ENCODE peak calls at places on chromosome 1, in nine cellular contexts. O is MM.1S; E is Calu3; X is fibroblast of lung; I is fibroblast of pulmonary artery; B is activated CD8-positive, alpha-beta T cell treated with anti-CD3 and anti-CD28 coated beads for 36 hours; G is astrocyte of the spinal cord; L is progenitor cell of endocrine pancreas; N is sigmoid colon. C is an unnamed sample.

GRCh38 chr1:19435851-19436465 is 49.4 kb downstream of the CAPZB start:
- DNase-seq in O (no peak), E (no peak), X (no peak), I (peak), B (peak), G (peak), L (no peak), N (peak), C (no peak)

GRCh38 chr1:58841455-58841854 is 57.6 kb upstream of the JUN start:
- DNase-seq in O (no peak), E (no peak), X (no peak), I (no peak), B (peak), G (no peak), L (no peak), N (no peak), C (no peak)

GRCh38 chr1:47534417-47534816 is 96.6 kb downstream of the FOXD2 start:
- DNase-seq in O (no peak), E (no peak), X (no peak), I (no peak), B (no peak), G (no peak), L (no peak), N (no peak), C (no peak)

GRCh38 chr1:42933060-42933586 is 25.5 kb downstream of the SLC2A1 start:
- DNase-seq in O (no peak), E (no peak), X (no peak), I (no peak), B (no peak), G (no peak), L (no peak), N (no peak), C (no peak)

GRCh38 chr1:7042322-7043231 is 257.3 kb downstream of the CAMTA1 start:
- DNase-seq in O (peak), E (no peak), X (peak), I (peak), B (no peak), G (peak), L (no peak), N (no peak), C (no peak)

GRCh38 chr1:236516929-236517704 is 6.7 kb upstream of the LGALS8 start:
- DNase-seq in O (no peak), E (no peak), X (peak), I (peak), B (no peak), G (peak), L (no peak), N (no peak), C (no peak)

GRCh38 chr1:180248731-180249681 is 18.9 kb downstream of the LHX4 start:
- DNase-seq in O (no peak), E (peak), X (no peak), I (no peak), B (peak), G (no peak), L (no peak), N (peak), C (no peak)

GRCh38 chr1:235911876-235912275 is 45.2 kb upstream of the LYST start:
- DNase-seq in O (no peak), E (no peak), X (no peak), I (no peak), B (no peak), G (no peak), L (no peak), N (no peak), C (no peak)

GRCh38 chr1:189500777-189501176 is 976.9 kb downstream of the BRINP3 start:
- DNase-seq in O (no peak), E (no peak), X (peak), I (no peak), B (no peak), G (peak), L (no peak), N (no peak), C (no peak)

GRCh38 chr1:67831850-67832513 is 1.3 kb downstream of the GNG12 start:
- DNase-seq in O (no peak), E (peak), X (peak), I (peak), B (peak), G (peak), L (no peak), N (peak), C (no peak)

GRCh38 chr1:68196676-68197075 is 35.6 kb downstream of the WLS start:
- DNase-seq in O (no peak), E (no peak), X (peak), I (no peak), B (no peak), G (no peak), L (no peak), N (no peak), C (no peak)

GRCh38 chr1:36223373-36223995 is 759 bp upstream of the THRAP3 start:
- DNase-seq in O (peak), E (no peak), X (peak), I (peak), B (peak), G (peak), L (no peak), N (no peak), C (no peak)

GRCh38 chr1:6521502-6521901 is 30.0 kb upstream of the PLEKHG5 start:
- DNase-seq in O (no peak), E (no peak), X (no peak), I (no peak), B (no peak), G (peak), L (no peak), N (no peak), C (no peak)

GRCh38 chr1:182624582-182624981 is 20.4 kb upstream of the RGS16 start:
- DNase-seq in O (no peak), E (no peak), X (no peak), I (no peak), B (peak), G (no peak), L (no peak), N (no peak), C (no peak)

GRCh38 chr1:212669102-212669501 is 30.5 kb downstream of the BATF3 start:
- DNase-seq in O (peak), E (no peak), X (peak), I (peak), B (peak), G (no peak), L (no peak), N (no peak), C (peak)

GRCh38 chr1:157403203-157403602 is 149.1 kb downstream of the FCRL5 start:
- DNase-seq in O (peak), E (no peak), X (no peak), I (no peak), B (no peak), G (peak), L (no peak), N (no peak), C (no peak)

GRCh38 chr1:211393203-211393602 is 66.6 kb downstream of the TRAF5 start:
- DNase-seq in O (no peak), E (no peak), X (no peak), I (no peak), B (no peak), G (no peak), L (no peak), N (no peak), C (no peak)

GRCh38 chr1:108814343-108815125 is 42.4 kb downstream of the AKNAD1 start:
- DNase-seq in O (no peak), E (no peak), X (peak), I (peak), B (no peak), G (peak), L (no peak), N (no peak), C (no peak)

GRCh38 chr1:33609739-33610138 is 137.3 kb downstream of the ZSCAN20 start:
- DNase-seq in O (no peak), E (no peak), X (no peak), I (no peak), B (no peak), G (no peak), L (no peak), N (no peak), C (peak)

GRCh38 chr1:91889717-91890459 is 3.9 kb upstream of the TGFBR3 start:
- DNase-seq in O (no peak), E (peak), X (peak), I (peak), B (no peak), G (no peak), L (no peak), N (no peak), C (no peak)

GRCh38 chr1:21818661-21819060 is 6.6 kb downstream of the LDLRAD2 start:
- DNase-seq in O (peak), E (no peak), X (no peak), I (peak), B (peak), G (no peak), L (no peak), N (no peak), C (no peak)

GRCh38 chr1:200029035-200029623 is 1.6 kb downstream of the NR5A2 start:
- DNase-seq in O (peak), E (peak), X (peak), I (no peak), B (no peak), G (no peak), L (peak), N (no peak), C (no peak)

DNA sequence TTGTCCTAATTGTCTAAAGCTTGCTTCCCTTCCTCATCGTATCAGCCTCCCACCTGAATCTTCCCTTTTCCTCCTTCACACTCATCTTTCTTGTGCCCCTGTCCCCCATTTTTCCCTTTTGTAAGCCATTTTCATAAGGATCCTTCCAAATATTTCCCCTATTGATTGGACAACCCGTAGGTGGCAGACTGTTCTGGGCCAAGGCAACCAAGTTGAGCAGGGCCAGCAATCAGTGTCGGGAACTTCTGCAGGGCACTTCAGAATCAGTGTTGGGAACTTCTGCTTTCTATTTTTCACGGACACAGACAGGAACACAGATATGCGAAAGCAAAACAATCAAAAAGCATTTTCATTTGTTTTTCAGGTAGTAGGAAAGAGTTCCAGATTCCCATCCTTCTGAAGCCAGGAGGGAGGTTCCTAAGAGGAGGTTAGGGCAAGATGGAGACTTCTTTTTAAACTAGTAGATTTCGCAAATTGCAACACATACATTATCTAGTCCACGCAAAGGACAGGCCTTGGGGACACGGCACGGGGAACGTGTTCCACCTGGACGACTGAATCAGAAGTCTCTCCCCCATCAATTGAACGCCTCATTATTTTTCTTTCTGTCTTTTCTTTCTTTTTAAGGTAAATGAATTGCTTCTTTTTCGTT is 691 bp upstream of the MPZL1 start:
- DNase-seq in O (peak), E (peak), X (peak), I (peak), B (no peak), G (peak), L (no peak), N (no peak), C (no peak)
- TF ChIP-seq CTCF in O (peak), E (peak), X (peak), I (peak), B (no peak), G (peak), L (peak), N (no peak), C (peak)

GRCh38 chr1:181486098-181486420 is 2.7 kb downstream of the CACNA1E start:
- DNase-seq in O (no peak), E (no peak), X (no peak), I (no peak), B (no peak), G (no peak), L (no peak), N (no peak), C (no peak)
- TF ChIP-seq CTCF in O (peak), E (no peak), X (no peak), I (no peak), B (no peak), G (no peak), L (peak), N (no peak), C (no peak)

DNA sequence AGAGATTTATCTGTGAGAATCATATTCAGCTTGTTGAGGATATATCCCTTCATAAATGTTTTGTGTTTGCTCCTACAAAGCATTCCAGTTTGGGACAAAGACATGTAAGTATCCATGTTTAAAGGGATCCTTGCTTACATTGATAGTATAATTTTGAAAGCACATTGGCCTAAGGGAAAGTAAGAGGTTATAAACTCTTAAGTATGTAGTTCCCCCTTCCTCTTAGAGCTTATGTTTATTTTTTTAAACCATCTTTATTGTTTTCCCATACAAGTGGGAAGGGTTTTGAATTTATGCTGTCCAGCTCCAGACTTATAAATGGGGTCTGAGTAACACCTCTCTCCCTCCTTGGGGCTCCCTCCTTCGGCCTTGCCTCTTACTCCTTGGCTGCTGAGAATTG is 481.5 kb downstream of the LMO4 start:
- DNase-seq in O (no peak), E (no peak), X (no peak), I (no peak), B (no peak), G (no peak), L (no peak), N (no peak), C (no peak)
- TF ChIP-seq CTCF in O (no peak), E (no peak), X (no peak), I (no peak), B (no peak), G (no peak), L (no peak), N (no peak), C (no peak)

GRCh38 chr1:2407991-2408275 is 4.4 kb downstream of the PEX10 start:
- DNase-seq in O (no peak), E (no peak), X (no peak), I (no peak), B (no peak), G (no peak), L (no peak), N (no peak), C (no peak)

GRCh38 chr1:2407166-2407990 is 5.0 kb downstream of the PEX10 start:
- DNase-seq in O (no peak), E (no peak), X (no peak), I (no peak), B (no peak), G (no peak), L (no peak), N (no peak), C (no peak)

GRCh38 chr1:2405588-2406295 is 6.6 kb downstream of the PEX10 start:
- DNase-seq in O (no peak), E (no peak), X (no peak), I (no peak), B (no peak), G (peak), L (no peak), N (no peak), C (no peak)

GRCh38 chr1:2404890-2405511 is 7.4 kb downstream of the PEX10 start:
- DNase-seq in O (no peak), E (no peak), X (peak), I (no peak), B (no peak), G (peak), L (no peak), N (no peak), C (no peak)

GRCh38 chr1:2406451-2407041 is 5.8 kb downstream of the PEX10 start:
- DNase-seq in O (no peak), E (no peak), X (no peak), I (no peak), B (no peak), G (no peak), L (no peak), N (no peak), C (no peak)
- TF ChIP-seq CTCF in O (no peak), E (no peak), X (no peak), I (no peak), B (no peak), G (peak), L (no peak), N (no peak), C (peak)

DNA sequence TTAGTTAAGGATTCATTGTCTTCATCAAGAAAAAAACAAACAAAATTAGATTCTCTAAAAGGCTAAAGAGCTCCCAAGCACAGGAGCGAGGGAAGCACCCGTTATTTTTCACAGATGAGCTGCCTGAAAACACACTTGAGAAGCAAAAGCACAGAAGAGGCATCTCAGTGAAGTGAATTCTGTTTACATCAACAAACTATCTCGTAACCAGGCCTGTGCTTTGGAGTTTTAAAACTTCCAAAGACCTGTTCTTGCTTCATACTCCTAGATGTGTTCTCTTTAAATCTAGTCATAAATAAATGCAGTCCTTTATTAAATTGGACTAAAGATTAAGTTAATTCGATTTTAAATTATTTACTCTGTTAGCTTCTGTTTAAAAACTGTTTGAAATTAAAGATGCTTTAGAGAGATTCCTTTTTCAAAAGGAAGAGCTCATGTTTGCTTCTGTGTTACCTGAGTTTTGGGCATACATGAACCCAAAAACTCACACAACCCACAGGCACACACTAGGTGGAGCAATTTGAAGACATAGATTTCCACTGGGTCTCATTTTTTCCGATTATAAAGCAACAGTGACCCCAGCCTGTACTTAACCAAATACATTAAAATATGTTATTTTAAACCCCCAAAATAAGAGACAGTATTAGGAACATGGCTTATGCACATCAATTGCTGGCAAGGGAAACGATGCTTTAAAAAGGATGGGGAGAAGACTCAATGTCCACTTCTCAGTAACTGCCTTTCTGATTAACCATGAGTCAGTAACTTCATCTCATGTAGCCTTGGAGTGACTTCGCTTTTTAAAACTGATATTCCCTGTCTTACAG is 648.2 kb downstream of the SMYD3 start:
- DNase-seq in O (no peak), E (no peak), X (peak), I (peak), B (no peak), G (no peak), L (no peak), N (no peak), C (no peak)
- TF ChIP-seq CTCF in O (no peak), E (no peak), X (peak), I (peak), B (no peak), G (peak), L (no peak), N (no peak), C (peak)

DNA sequence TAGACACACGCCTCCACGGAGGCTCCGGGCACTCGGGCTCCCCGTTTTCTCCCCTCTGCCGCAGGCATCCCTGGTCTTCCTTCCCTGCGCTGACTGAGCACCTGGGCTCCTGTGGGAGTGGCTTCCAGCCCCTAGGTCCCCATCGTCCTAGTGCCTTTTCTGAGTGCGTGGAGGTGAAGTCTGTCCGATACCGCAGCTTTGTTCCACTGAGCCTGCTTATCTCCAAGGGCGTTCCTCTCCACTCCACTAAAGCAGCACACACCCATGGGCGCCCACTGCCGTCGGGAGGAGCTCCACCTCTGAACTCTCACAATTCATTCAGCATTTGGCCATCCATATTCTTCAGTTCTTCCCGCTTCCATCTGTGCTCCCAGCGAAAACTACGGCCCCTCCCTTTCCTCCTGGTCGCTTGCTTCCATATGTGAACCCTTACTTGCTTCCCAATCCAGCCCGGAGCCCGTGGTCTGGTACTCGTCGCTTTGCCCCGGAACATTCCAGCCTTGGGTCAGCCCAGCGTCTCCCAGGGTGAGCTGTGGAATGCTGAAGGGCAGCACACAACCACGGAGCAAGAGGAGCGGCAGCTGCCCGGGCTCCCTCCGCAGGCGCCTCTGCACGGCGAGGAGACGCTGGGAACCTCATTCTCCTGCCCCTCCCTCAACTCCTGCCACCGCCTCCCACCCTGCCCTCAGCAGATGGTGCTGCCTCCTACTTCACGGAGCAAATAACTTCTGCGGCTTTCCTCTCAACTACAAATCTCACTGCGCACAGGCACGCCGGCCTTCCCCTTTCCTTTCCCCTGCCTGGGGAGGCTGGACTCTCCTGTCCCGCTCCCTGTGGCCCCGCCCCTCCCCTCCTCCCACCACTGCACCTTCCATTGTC is 27.5 kb downstream of the ATP8B2 start:
- DNase-seq in O (peak), E (peak), X (peak), I (peak), B (peak), G (peak), L (peak), N (no peak), C (peak)
- TF ChIP-seq CTCF in O (no peak), E (peak), X (no peak), I (no peak), B (no peak), G (no peak), L (peak), N (no peak), C (peak)

GRCh38 chr1:30047576-30047975 is 675.8 kb downstream of the MATN1 start:
- DNase-seq in O (no peak), E (no peak), X (no peak), I (no peak), B (no peak), G (no peak), L (no peak), N (no peak), C (peak)
- TF ChIP-seq CTCF in O (no peak), E (no peak), X (no peak), I (no peak), B (no peak), G (no peak), L (no peak), N (no peak), C (no peak)

GRCh38 chr1:228393811-228394570 is 12.6 kb downstream of the TRIM11 start:
- DNase-seq in O (no peak), E (no peak), X (no peak), I (no peak), B (no peak), G (no peak), L (no peak), N (peak), C (no peak)

GRCh38 chr1:228394571-228395394 is 11.9 kb downstream of the TRIM11 start:
- DNase-seq in O (no peak), E (no peak), X (no peak), I (no peak), B (no peak), G (no peak), L (no peak), N (peak), C (no peak)

GRCh38 chr1:228392111-228392936 is 14.3 kb downstream of the TRIM11 start:
- DNase-seq in O (no peak), E (no peak), X (no peak), I (no peak), B (no peak), G (peak), L (no peak), N (peak), C (no peak)

GRCh38 chr1:228391411-228392020 is 15.1 kb downstream of the TRIM11 start:
- DNase-seq in O (no peak), E (no peak), X (no peak), I (no peak), B (no peak), G (no peak), L (no peak), N (peak), C (no peak)

GRCh38 chr1:228393268-228393699 is 13.4 kb downstream of the TRIM11 start:
- DNase-seq in O (no peak), E (peak), X (peak), I (peak), B (no peak), G (peak), L (no peak), N (peak), C (no peak)
- TF ChIP-seq CTCF in O (peak), E (peak), X (peak), I (peak), B (no peak), G (peak), L (peak), N (peak), C (peak)